ENCODE peak calls at places on chromosomes 4 and X, in ten cellular contexts. T is right atrium auricular region; F is mesenchymal stem cell; S is Panc1; I is tibial artery; E is suprapubic skin; W is CD8-positive, alpha-beta memory T cell; G is CD8-positive, alpha-beta T cell; P is colonic mucosa; K is pancreas. R is an unnamed sample.

GRCh38 chr4:99180367-99181169 is 36.5 kb upstream of the ADH4 start:
- DNase-seq in T (no peak), F (peak; percentile 50), S (no peak), I (peak; percentile 31), E (no peak), W (no peak), G (no peak), P (no peak), K (peak; percentile 16), R (no peak)

GRCh38 chrX:135346975-135347374 is 37.7 kb downstream of the ETDC start:
- DNase-seq in T (no peak), F (no peak), S (no peak), I (no peak), E (no peak), W (no peak), G (no peak), P (no peak), K (no peak), R (no peak)

GRCh38 chrX:150643271-150643670 is 49.9 kb upstream of the MTMR1 start:
- DNase-seq in T (no peak), F (peak; percentile 3), S (no peak), I (no peak), E (no peak), W (no peak), G (no peak), P (no peak), K (no peak), R (no peak)

GRCh38 chr4:137531121-137531520 is 1.2 kb downstream of the PCDH18 start:
- DNase-seq in T (no peak), F (peak; percentile 58), S (no peak), I (no peak), E (no peak), W (no peak), G (no peak), P (no peak), K (no peak), R (no peak)

GRCh38 chr4:186020106-186020792 is 48.7 kb upstream of the TLR3 start:
- DNase-seq in T (peak; percentile 50), F (no peak), S (no peak), I (no peak), E (no peak), W (no peak), G (no peak), P (no peak), K (no peak), R (no peak)

GRCh38 chr4:84928089-84928488 is 38.4 kb downstream of the WDFY3 start:
- DNase-seq in T (no peak), F (no peak), S (no peak), I (no peak), E (no peak), W (no peak), G (no peak), P (no peak), K (no peak), R (peak; percentile 47)

GRCh38 chr4:67713531-67714247 is 12.7 kb upstream of the UBA6 start:
- DNase-seq in T (no peak), F (peak; percentile 64), S (no peak), I (no peak), E (no peak), W (no peak), G (no peak), P (no peak), K (no peak), R (no peak)

GRCh38 chr4:114040319-114041116 is 61.1 kb upstream of the ARSJ start:
- DNase-seq in T (no peak), F (peak; percentile 48), S (no peak), I (no peak), E (no peak), W (no peak), G (no peak), P (no peak), K (no peak), R (no peak)

GRCh38 chr4:182293836-182294235 is 50.6 kb downstream of the TENM3 start:
- DNase-seq in T (no peak), F (no peak), S (no peak), I (no peak), E (no peak), W (no peak), G (no peak), P (no peak), K (no peak), R (no peak)

GRCh38 chr4:77697860-77698599 is 92.4 kb downstream of the CXCL13 start:
- DNase-seq in T (no peak), F (peak; percentile 79), S (peak; percentile 27), I (no peak), E (no peak), W (no peak), G (no peak), P (peak; percentile 63), K (peak; percentile 63), R (peak; percentile 53)

GRCh38 chrX:139293991-139294390 is 236.5 kb upstream of the F9 start:
- DNase-seq in T (no peak), F (no peak), S (no peak), I (no peak), E (no peak), W (no peak), G (no peak), P (no peak), K (no peak), R (no peak)

GRCh38 chr4:111399523-111400135 is 745.6 kb upstream of the FAM241A start:
- DNase-seq in T (no peak), F (no peak), S (no peak), I (no peak), E (no peak), W (no peak), G (no peak), P (no peak), K (no peak), R (no peak)

GRCh38 chr4:120009731-120010130 is 56.9 kb downstream of the MAD2L1 start:
- DNase-seq in T (no peak), F (peak; percentile 93), S (no peak), I (no peak), E (no peak), W (no peak), G (no peak), P (no peak), K (no peak), R (no peak)

GRCh38 chr4:152352215-152352614 is 183.7 kb downstream of the FBXW7 start:
- DNase-seq in T (no peak), F (no peak), S (no peak), I (no peak), E (no peak), W (no peak), G (no peak), P (no peak), K (no peak), R (no peak)
- H3K4me3 ChIP-seq in T (peak overlapping the region; percentile 56), F (peak overlapping the region; percentile 86), S (peak overlapping the region; percentile 26), I (peak overlapping the region; percentile 52), E (peak overlapping the region; percentile 48), W (no peak overlapping the region), G (peak overlapping the region; percentile 19), P (no peak overlapping the region), K (peak overlapping the region; percentile 22), R (no peak overlapping the region)

DNA sequence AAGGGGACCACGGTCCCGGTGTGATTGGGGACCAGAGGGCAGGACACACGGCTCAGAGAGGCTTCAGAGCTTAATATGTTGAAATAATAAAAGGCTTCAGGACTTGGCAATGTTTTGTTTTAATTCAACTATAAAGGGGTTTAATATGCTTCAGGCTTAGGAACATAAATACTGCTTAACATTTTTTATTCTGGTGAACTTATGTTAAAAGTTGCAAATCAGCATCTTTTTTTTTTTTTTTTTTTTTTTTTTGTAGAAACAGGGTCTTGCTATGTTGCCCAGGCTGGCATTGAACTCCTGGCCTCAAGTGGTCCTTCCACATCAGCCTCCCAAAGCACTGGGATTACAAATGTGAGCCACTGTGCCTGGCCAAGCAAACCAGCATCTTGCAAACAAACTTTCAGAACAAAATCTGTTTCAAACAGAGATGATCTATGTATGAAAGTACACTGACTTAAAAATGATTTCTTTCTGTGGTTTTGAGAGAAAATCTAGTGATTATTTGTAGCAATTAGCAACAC is 37.7 kb downstream of the RHOH start:
- DNase-seq in T (no peak), F (no peak), S (no peak), I (no peak), E (no peak), W (no peak), G (no peak), P (no peak), K (no peak), R (no peak)
- H3K36me3 ChIP-seq in T (no peaks in the 10 kb centered on the region), F (no peaks in the 10 kb centered on the region), S (no peaks in the 10 kb centered on the region), I (no peaks in the 10 kb centered on the region), E (no peaks in the 10 kb centered on the region), W (peaks cover 9% of the 10 kb centered on the region), G (peaks cover 7% of the 10 kb centered on the region), P (no peaks in the 10 kb centered on the region), K (no peaks in the 10 kb centered on the region), R (no peaks in the 10 kb centered on the region)

GRCh38 chr4:112411781-112412281 is 104.1 kb downstream of the NEUROG2 start:
- DNase-seq in T (no peak), F (no peak), S (no peak), I (no peak), E (no peak), W (no peak), G (no peak), P (no peak), K (no peak), R (no peak)
- H3K4me3 ChIP-seq in T (no peak overlapping the region), F (no peak overlapping the region), S (no peak overlapping the region), I (no peak overlapping the region), E (no peak overlapping the region), W (no peak overlapping the region), G (no peak overlapping the region), P (no peak overlapping the region), K (no peak overlapping the region), R (no peak overlapping the region)

GRCh38 chr4:65126200-65126599 is 544.1 kb downstream of the EPHA5 start:
- DNase-seq in T (no peak), F (no peak), S (no peak), I (no peak), E (no peak), W (no peak), G (no peak), P (no peak), K (no peak), R (no peak)
- H3K36me3 ChIP-seq in T (no peaks in the 10 kb centered on the region), F (no peaks in the 10 kb centered on the region), S (no peaks in the 10 kb centered on the region), I (no peaks in the 10 kb centered on the region), E (no peaks in the 10 kb centered on the region), W (no peaks in the 10 kb centered on the region), G (no peaks in the 10 kb centered on the region), P (no peaks in the 10 kb centered on the region), K (no peaks in the 10 kb centered on the region), R (no peaks in the 10 kb centered on the region)